ENCODE peak calls at places on chromosome 14, in four cellular contexts. L is H9, W is H1, Q is mesendoderm. S is an unnamed sample.
A peak's percentile ranks its signal among the peaks of the same experiment; 100 is the strongest.

GRCh38 chr14:101088714-101089113 is 185.2 kb upstream of the RTL1 start:
- DNase-seq in Q (no peak), L (no peak), W (no peak), S (no peak)

GRCh38 chr14:36580856-36581831 is 1.3 kb downstream of the NKX2-8 start:
- DNase-seq in Q (peak; percentile 81), W (peak; percentile 74), L (peak; percentile 61), S (peak; percentile 16)

GRCh38 chr14:73238262-73238852 is 1.1 kb downstream of the PAPLN start:
- DNase-seq in L (no peak), Q (peak; percentile 11), W (no peak), S (peak; percentile 73)

GRCh38 chr14:55605793-55606192 is 25.8 kb downstream of the KTN1 start:
- DNase-seq in L (no peak), W (no peak), Q (peak; percentile 75), S (no peak)

GRCh38 chr14:75025082-75025481 is 22.4 kb downstream of the EIF2B2 start:
- DNase-seq in Q (no peak), W (no peak), L (no peak), S (peak; percentile 69)

GRCh38 chr14:69373104-69373503 is 25.0 kb downstream of the ERH start:
- DNase-seq in L (no peak), Q (no peak), W (no peak), S (no peak)

GRCh38 chr14:36245223-36245622 is 68.7 kb upstream of the PTCSC3 start:
- DNase-seq in L (no peak), Q (peak; percentile 56), W (no peak), S (no peak)

GRCh38 chr14:98953544-98954346 is 318.3 kb downstream of the BCL11B start:
- DNase-seq in W (peak; percentile 35), L (peak; percentile 22), Q (no peak), S (no peak)

GRCh38 chr14:51410846-51411245 is 170.8 kb downstream of the TMX1 start:
- DNase-seq in L (no peak), W (no peak), Q (no peak), S (no peak)

GRCh38 chr14:83594874-83595273 is 1935.1 kb upstream of the FLRT2 start:
- DNase-seq in Q (no peak), L (peak; percentile 71), W (no peak), S (no peak)

GRCh38 chr14:68978550-68978911 is 571 bp downstream of the ACTN1 start:
- DNase-seq in W (peak; percentile 88), L (peak; percentile 78), Q (peak; percentile 69), S (no peak)

GRCh38 chr14:85252011-85252410 is 277.9 kb upstream of the FLRT2 start:
- DNase-seq in L (no peak), Q (no peak), W (no peak), S (peak; percentile 65)

GRCh38 chr14:97432586-97432985 is 635.4 kb downstream of the VRK1 start:
- DNase-seq in Q (no peak), L (no peak), W (no peak), S (no peak)

GRCh38 chr14:99391671-99392070 is 89.0 kb downstream of the SETD3 start:
- DNase-seq in Q (no peak), L (no peak), W (no peak), S (peak; percentile 44)

GRCh38 chr14:101733211-101733610 is 28.3 kb upstream of the PPP2R5C start:
- DNase-seq in Q (no peak), W (no peak), L (no peak), S (peak; percentile 48)

GRCh38 chr14:53151867-53152626 is 1.1 kb downstream of the DDHD1 start:
- DNase-seq in L (peak; percentile 41), W (peak; percentile 77), Q (peak; percentile 76), S (peak; percentile 35)

GRCh38 chr14:57837267-57837666 is 28.6 kb downstream of the SLC35F4 start:
- DNase-seq in W (no peak), L (no peak), Q (peak; percentile 18), S (no peak)

GRCh38 chr14:72024043-72024407 is 91.8 kb downstream of the RGS6 start:
- DNase-seq in Q (peak; percentile 74), L (peak; percentile 64), W (peak; percentile 60), S (peak; percentile 21)

GRCh38 chr14:69298131-69299071 is 38.4 kb downstream of the GALNT16 start:
- DNase-seq in W (peak; percentile 36), L (no peak), Q (no peak), S (no peak)

GRCh38 chr14:93096923-93097322 is 18.8 kb downstream of the ITPK1 start:
- DNase-seq in W (no peak), Q (no peak), L (no peak), S (no peak)

GRCh38 chr14:74502236-74503019 is 8.9 kb downstream of the ISCA2 start:
- DNase-seq in W (no peak), L (peak; percentile 69), Q (peak; percentile 82), S (peak; percentile 45)

GRCh38 chr14:39398382-39398781 is 33.9 kb downstream of the FBXO33 start:
- DNase-seq in L (no peak), W (no peak), Q (no peak), S (no peak)

GRCh38 chr14:56087824-56088571 is 30.2 kb upstream of the PELI2 start:
- DNase-seq in L (no peak), W (no peak), Q (no peak), S (no peak)

GRCh38 chr14:22334275-22334577 is 254.8 kb downstream of the DAD1 start:
- DNase-seq in W (no peak), L (no peak), Q (no peak), S (no peak)

GRCh38 chr14:106518054-106518943 is 991.9 kb downstream of the TMEM121 start:
- DNase-seq in W (no peak), Q (no peak), L (no peak), S (no peak)

GRCh38 chr14:79986251-79986650 is 225.1 kb downstream of the DIO2 start:
- DNase-seq in Q (no peak), L (no peak), W (no peak), S (no peak)

GRCh38 chr14:68248481-68249255 is 429.1 kb downstream of the RAD51B start:
- DNase-seq in L (no peak), W (peak; percentile 65), Q (peak; percentile 71), S (peak; percentile 78)

GRCh38 chr14:36605506-36605857 is 23.1 kb upstream of the NKX2-8 start:
- DNase-seq in L (no peak), W (no peak), Q (peak; percentile 59), S (no peak)

GRCh38 chr14:50089213-50089612 is 27.2 kb downstream of the VCPKMT start:
- DNase-seq in L (no peak), W (no peak), Q (no peak), S (no peak)

DNA sequence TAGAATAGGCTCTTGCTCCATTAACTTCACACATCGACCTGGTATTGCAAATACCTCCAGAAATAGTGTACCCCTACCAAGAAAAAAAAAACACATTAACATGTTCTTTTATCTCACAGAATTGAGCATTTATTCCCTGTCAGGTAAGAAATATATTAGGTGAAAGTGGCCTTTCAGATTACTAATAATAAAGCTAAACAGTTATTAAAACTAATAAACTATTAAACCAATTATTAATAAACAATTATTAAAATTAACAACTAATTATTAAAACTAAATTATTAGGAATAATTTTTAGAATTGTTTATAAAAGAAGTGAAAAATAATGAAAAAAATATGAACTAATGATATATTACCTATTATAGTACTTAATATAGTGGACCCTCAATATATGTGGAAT is 7.2 kb upstream of the AK7 start:
- DNase-seq in L (no peak), W (no peak), Q (no peak), S (no peak)
- H3K56ac ChIP-seq in L (no peak overlapping the region), W (no peak overlapping the region), Q (no peak overlapping the region), S (no peak overlapping the region)

GRCh38 chr14:94547151-94547680 is 14.0 kb upstream of the SERPINA4 start:
- DNase-seq in W (no peak), Q (no peak), L (no peak), S (no peak)

GRCh38 chr14:94548131-94548998 is 12.9 kb upstream of the SERPINA4 start:
- DNase-seq in W (no peak), L (no peak), Q (no peak), S (no peak)

GRCh38 chr14:94550041-94550440 is 11.2 kb upstream of the SERPINA4 start:
- DNase-seq in L (peak; percentile 45), W (peak; percentile 46), Q (no peak), S (no peak)

GRCh38 chr14:94548999-94549985 is 11.9 kb upstream of the SERPINA4 start:
- DNase-seq in L (peak; percentile 87), Q (peak; percentile 81), W (peak; percentile 98), S (peak; percentile 36)

DNA sequence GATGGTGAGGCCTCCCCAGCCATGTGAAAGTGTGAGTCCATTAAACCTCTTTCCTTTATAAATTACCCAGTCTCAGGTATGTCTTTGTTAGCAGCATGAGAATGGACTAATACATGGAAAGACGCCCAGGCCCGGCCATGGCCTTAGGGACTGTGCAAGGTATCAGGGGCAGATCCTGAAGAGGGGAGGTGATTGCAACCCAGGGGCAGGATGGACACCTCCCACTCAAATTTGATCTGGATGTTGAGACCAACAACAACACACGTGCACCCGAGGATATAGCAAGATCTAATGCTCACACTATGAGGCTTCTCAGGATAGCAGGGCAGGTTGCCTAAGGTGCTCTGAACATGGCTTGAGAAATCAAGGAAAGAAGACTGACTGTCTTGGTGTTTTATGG is 13.5 kb upstream of the SERPINA4 start:
- DNase-seq in L (no peak), Q (no peak), W (no peak), S (no peak)
- H3K56ac ChIP-seq in L (no peak overlapping the region), Q (no peak overlapping the region), W (no peak overlapping the region), S (no peak overlapping the region)

GRCh38 chr14:90161129-90161528 is 95.2 kb upstream of the PSMC1 start:
- DNase-seq in L (no peak), W (no peak), Q (no peak), S (no peak)

GRCh38 chr14:90154110-90154509 is 92.3 kb downstream of the KCNK13 start:
- DNase-seq in L (no peak), W (no peak), Q (no peak), S (no peak)

GRCh38 chr14:90159147-90159546 is 97.2 kb upstream of the PSMC1 start:
- DNase-seq in L (no peak), Q (peak; percentile 92), W (no peak), S (no peak)

GRCh38 chr14:90159688-90160087 is 96.7 kb upstream of the PSMC1 start:
- DNase-seq in L (no peak), W (no peak), Q (no peak), S (no peak)
- H3K56ac ChIP-seq in L (no peak overlapping the region), W (no peak overlapping the region), Q (no peak overlapping the region), S (no peak overlapping the region)

DNA sequence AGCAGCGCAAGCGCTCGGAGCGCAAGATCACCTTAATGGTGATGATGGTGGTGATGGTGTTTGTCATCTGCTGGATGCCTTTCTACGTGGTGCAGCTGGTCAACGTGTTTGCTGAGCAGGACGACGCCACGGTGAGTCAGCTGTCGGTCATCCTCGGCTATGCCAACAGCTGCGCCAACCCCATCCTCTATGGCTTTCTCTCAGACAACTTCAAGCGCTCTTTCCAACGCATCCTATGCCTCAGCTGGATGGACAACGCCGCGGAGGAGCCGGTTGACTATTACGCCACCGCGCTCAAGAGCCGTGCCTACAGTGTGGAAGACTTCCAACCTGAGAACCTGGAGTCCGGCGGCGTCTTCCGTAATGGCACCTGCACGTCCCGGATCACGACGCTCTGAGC is 2.5 kb downstream of the SSTR1 start:
- DNase-seq in W (no peak), L (no peak), Q (no peak), S (peak; percentile 86)
- H3K56ac ChIP-seq in W (no peak overlapping the region), L (no peak overlapping the region), Q (no peak overlapping the region), S (no peak overlapping the region)

GRCh38 chr14:46405095-46405494 is 246.5 kb downstream of the RPL10L start:
- DNase-seq in L (no peak), W (no peak), Q (no peak), S (no peak)
- H3K56ac ChIP-seq in L (no peak overlapping the region), W (no peak overlapping the region), Q (no peak overlapping the region), S (no peak overlapping the region)